ENCODE peak calls at places on chromosomes 3 and 15, in seven cellular contexts. A is AG04450; M is tibial artery; B is brain microvascular endothelial cell; N is CD8-positive, alpha-beta memory T cell; I is neuronal stem cell; Z is CD8-positive, alpha-beta T cell. T is an unnamed sample.

GRCh38 chr15:37931321-37931720 is 3.1 kb upstream of the TMCO5A start:
- DNase-seq in B (no peak), Z (no peak), M (no peak), I (no peak), N (no peak), A (no peak), T (no peak)

GRCh38 chr3:186361612-186362408 is at the start of gene DGKG:
- DNase-seq in N (no peak), A (no peak), M (peak; percentile 73), Z (no peak), B (no peak), I (peak; percentile 33), T (peak; percentile 83)

GRCh38 chr3:165827233-165827632 is 10.0 kb downstream of the BCHE start:
- DNase-seq in A (no peak), B (no peak), I (no peak), Z (no peak), M (no peak), N (no peak), T (no peak)

GRCh38 chr3:66350601-66351000 is 129.8 kb downstream of the SLC25A26 start:
- DNase-seq in I (no peak), B (no peak), A (no peak), N (no peak), M (no peak), Z (no peak), T (no peak)

GRCh38 chr3:13866406-13866965 is 13.4 kb downstream of the WNT7A start:
- DNase-seq in B (no peak), Z (peak; percentile 57), N (peak; percentile 81), I (no peak), A (no peak), M (no peak), T (no peak)

GRCh38 chr3:186909078-186909853 is 21.1 kb upstream of the ST6GAL1 start:
- DNase-seq in I (no peak), N (peak; percentile 82), B (no peak), A (no peak), M (no peak), Z (peak; percentile 72), T (no peak)

GRCh38 chr3:195200010-195200822 is 70.7 kb downstream of the XXYLT1 start:
- DNase-seq in M (no peak), I (no peak), N (no peak), Z (no peak), B (no peak), A (no peak), T (no peak)

GRCh38 chr15:87033056-87033455 is 953.4 kb downstream of the AGBL1 start:
- DNase-seq in N (no peak), I (no peak), Z (no peak), A (no peak), M (no peak), B (peak; percentile 1), T (no peak)

GRCh38 chr3:127423856-127424765 is 136.3 kb upstream of the PRR20G start:
- DNase-seq in N (no peak), A (no peak), B (no peak), M (no peak), I (no peak), Z (no peak), T (no peak)

GRCh38 chr3:172107403-172107802 is 68.0 kb downstream of the FNDC3B start:
- DNase-seq in B (no peak), A (no peak), M (no peak), N (peak; percentile 62), Z (peak; percentile 50), I (no peak), T (no peak)

DNA sequence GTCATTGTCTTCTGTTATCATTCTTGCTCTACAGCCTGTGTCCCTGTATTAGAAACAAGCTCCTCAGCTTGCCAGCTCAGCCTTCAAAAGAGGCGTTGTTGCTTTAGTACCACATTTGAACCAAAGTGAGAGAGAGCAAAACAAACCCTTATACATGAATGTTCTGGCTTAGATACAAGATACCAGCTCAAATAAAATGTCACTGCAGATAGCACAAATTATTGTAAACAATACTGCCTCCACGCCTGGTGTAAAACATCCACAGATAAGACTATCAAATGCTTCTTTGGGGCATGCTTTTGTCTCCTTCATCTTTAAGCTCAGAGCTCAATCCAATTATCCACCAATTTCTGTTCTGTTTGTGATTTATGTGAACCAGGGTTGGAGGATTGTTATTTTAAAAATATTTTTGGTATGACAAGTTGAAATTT is 403.6 kb upstream of the CDIN1 start:
- DNase-seq in M (no peak), A (no peak), N (no peak), Z (no peak), B (no peak), I (no peak), T (no peak)
- H3K27ac ChIP-seq in M (peak overlapping the region; percentile 43), A (no peak overlapping the region), N (no peak overlapping the region), Z (no peak overlapping the region), B (no peak overlapping the region), I (no peak overlapping the region), T (no peak overlapping the region)

GRCh38 chr15:93333826-93334225 is 244.8 kb upstream of the RGMA start:
- DNase-seq in Z (no peak), M (no peak), B (no peak), N (no peak), A (no peak), I (no peak), T (no peak)
- H3K4me3 ChIP-seq in Z (no peak overlapping the region), M (no peak overlapping the region), B (no peak overlapping the region), N (no peak overlapping the region), A (no peak overlapping the region), I (no peak overlapping the region), T (no peak overlapping the region)

GRCh38 chr3:43954321-43954720 is 263.6 kb downstream of the ABHD5 start:
- DNase-seq in B (no peak), N (no peak), I (no peak), A (no peak), M (no peak), Z (no peak), T (no peak)
- H3K27me3 ChIP-seq in B (no peaks in the 10 kb centered on the region), N (no peaks in the 10 kb centered on the region), I (no peaks in the 10 kb centered on the region), A (peaks cover 36% of the 10 kb centered on the region), M (no peaks in the 10 kb centered on the region), Z (no peaks in the 10 kb centered on the region), T (peaks cover 10% of the 10 kb centered on the region)

GRCh38 chr3:129622933-129623332 is 16.5 kb upstream of the PLXND1 start:
- DNase-seq in B (no peak), A (no peak), I (no peak), M (no peak), Z (no peak), N (no peak), T (peak; percentile 63)

GRCh38 chr3:129623447-129624118 is 17.1 kb upstream of the PLXND1 start:
- DNase-seq in I (no peak), M (no peak), B (no peak), A (no peak), N (no peak), Z (no peak), T (peak; percentile 90)

GRCh38 chr3:129622418-129622872 is 16.0 kb upstream of the PLXND1 start:
- DNase-seq in I (no peak), M (no peak), Z (no peak), A (no peak), B (no peak), N (no peak), T (peak; percentile 64)

GRCh38 chr3:129620828-129621605 is 14.5 kb upstream of the PLXND1 start:
- DNase-seq in N (no peak), A (no peak), M (no peak), Z (no peak), B (no peak), I (no peak), T (peak; percentile 67)

GRCh38 chr3:129621626-129622417 is 15.3 kb upstream of the PLXND1 start:
- DNase-seq in I (no peak), N (no peak), A (no peak), Z (no peak), B (no peak), M (peak; percentile 16), T (no peak)
- H3K27ac ChIP-seq in I (no peak overlapping the region), N (no peak overlapping the region), A (no peak overlapping the region), Z (no peak overlapping the region), B (no peak overlapping the region), M (no peak overlapping the region), T (peak overlapping the region; percentile 99)

GRCh38 chr15:51982013-51982769 is 10.6 kb upstream of the LEO1 start:
- DNase-seq in Z (peak; percentile 15), B (peak; percentile 53), M (no peak), A (peak; percentile 54), N (peak; percentile 62), I (no peak), T (no peak)
- H3K4me3 ChIP-seq in Z (no peak overlapping the region), B (no peak overlapping the region), M (peak overlapping the region; percentile 3), A (no peak overlapping the region), N (no peak overlapping the region), I (no peak overlapping the region), T (peak overlapping the region; percentile 21)

GRCh38 chr3:114855839-114856238 is 291.2 kb downstream of the ZBTB20 start:
- DNase-seq in A (no peak), N (no peak), I (no peak), M (no peak), B (no peak), Z (no peak), T (no peak)
- H3K27me3 ChIP-seq in A (no peaks in the 10 kb centered on the region), N (no peaks in the 10 kb centered on the region), I (no peaks in the 10 kb centered on the region), M (no peaks in the 10 kb centered on the region), B (no peaks in the 10 kb centered on the region), Z (no peaks in the 10 kb centered on the region), T (no peaks in the 10 kb centered on the region)

DNA sequence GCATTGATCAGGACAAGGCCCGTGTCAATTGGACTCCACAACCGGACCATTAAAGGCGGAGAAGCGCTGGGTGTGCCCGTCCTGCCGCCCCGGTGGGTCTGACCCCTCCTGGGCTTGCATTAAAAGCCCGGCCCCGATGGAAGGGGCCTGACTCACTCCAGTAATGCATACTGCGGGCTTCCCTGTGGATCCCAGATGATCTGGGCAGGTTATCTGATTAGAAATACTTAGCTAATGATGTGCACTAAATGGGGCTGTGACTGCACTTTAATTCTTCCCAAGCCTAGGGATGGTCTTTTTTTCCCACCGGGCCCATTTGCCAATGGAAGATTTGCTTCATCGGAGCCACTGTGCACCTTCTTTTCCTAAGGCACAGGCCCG is 124.8 kb downstream of the TMEM266 start:
- DNase-seq in A (no peak), M (no peak), Z (no peak), B (no peak), N (no peak), I (no peak), T (no peak)
- H3K27ac ChIP-seq in A (no peak overlapping the region), M (no peak overlapping the region), Z (no peak overlapping the region), B (no peak overlapping the region), N (no peak overlapping the region), I (no peak overlapping the region), T (no peak overlapping the region)

GRCh38 chr3:114718897-114719208 is 425.0 kb downstream of the TIGIT start:
- DNase-seq in N (no peak), I (no peak), M (no peak), B (no peak), A (no peak), Z (no peak), T (no peak)
- H3K4me3 ChIP-seq in N (no peak overlapping the region), I (no peak overlapping the region), M (no peak overlapping the region), B (no peak overlapping the region), A (no peak overlapping the region), Z (no peak overlapping the region), T (no peak overlapping the region)

GRCh38 chr15:89747708-89748682 is 3.1 kb downstream of the MESP1 start:
- DNase-seq in A (no peak), I (no peak), Z (no peak), B (no peak), M (no peak), N (no peak), T (no peak)
- H3K27me3 ChIP-seq in A (peaks cover 44% of the 10 kb centered on the region), I (peaks cover 34% of the 10 kb centered on the region), Z (no peaks in the 10 kb centered on the region), B (peaks cover 3% of the 10 kb centered on the region), M (no peaks in the 10 kb centered on the region), N (no peaks in the 10 kb centered on the region), T (peaks cover 7% of the 10 kb centered on the region)

GRCh38 chr3:155190686-155191085 is 102.8 kb downstream of the STRIT1 start:
- DNase-seq in M (no peak), Z (no peak), N (no peak), I (no peak), B (no peak), A (no peak), T (no peak)
- H3K27ac ChIP-seq in M (no peak overlapping the region), Z (no peak overlapping the region), N (no peak overlapping the region), I (no peak overlapping the region), B (no peak overlapping the region), A (no peak overlapping the region), T (no peak overlapping the region)